ENCODE peak calls at places on chromosomes 3 and 15, in six cellular contexts. U, E, T, X, D and K are unnamed samples.

GRCh38 chr15:38479286-38479685 is 25.4 kb downstream of the FAM98B start:
- DNase-seq in U (no peak), E (no peak), T (no peak), X (no peak), D (no peak), K (no peak)

GRCh38 chr3:28576590-28577220 is 228.1 kb upstream of the AZI2 start:
- DNase-seq in U (no peak), E (no peak), T (no peak), X (peak), D (no peak), K (no peak)

GRCh38 chr15:101124731-101125558 is 126.9 kb downstream of the CHSY1 start:
- DNase-seq in U (peak), E (no peak), T (no peak), X (no peak), D (no peak), K (no peak)

GRCh38 chr3:126406389-126407296 is 11.9 kb downstream of the CFAP100 start:
- DNase-seq in U (no peak), E (no peak), T (no peak), X (no peak), D (no peak), K (no peak)

GRCh38 chr15:86611392-86612040 is 531.8 kb downstream of the AGBL1 start:
- DNase-seq in U (no peak), E (peak), T (no peak), X (no peak), D (no peak), K (no peak)

GRCh38 chr15:101024111-101024695 is 105.0 kb downstream of the LRRK1 start:
- DNase-seq in U (no peak), E (no peak), T (no peak), X (no peak), D (peak), K (no peak)

GRCh38 chr3:119769394-119770149 is 12.3 kb upstream of the NR1I2 start:
- DNase-seq in U (no peak), E (no peak), T (no peak), X (no peak), D (no peak), K (no peak)

GRCh38 chr3:113002676-113003075 is 11.9 kb downstream of the GTPBP8 start:
- DNase-seq in U (no peak), E (peak), T (no peak), X (no peak), D (no peak), K (no peak)